ENCODE peak calls at places on chromosomes 3 and 15, in nine cellular contexts. N is type B pancreatic cell, O is germinal center, Y is A172, X is nephron progenitor cell, L is posterior vena cava, I is astrocyte, U is H9, Q is T-helper 9 cell. C is an unnamed sample.

GRCh38 chr15:52282418-52282817 is 13.2 kb downstream of the MYO5C start:
- DNase-seq in U (no peak), X (no peak), I (no peak), Y (no peak), Q (no peak), O (no peak), L (no peak), N (no peak), C (no peak)

GRCh38 chr3:56839784-56840724 is 38.3 kb upstream of the ARHGEF3 start:
- DNase-seq in N (no peak), Y (peak; percentile 79), L (no peak), Q (no peak), X (no peak), O (no peak), I (peak; percentile 81), U (no peak), C (no peak)

GRCh38 chr3:124779751-124780191 is 49.5 kb downstream of the UMPS start:
- DNase-seq in X (no peak), U (no peak), Y (no peak), Q (no peak), N (no peak), I (no peak), O (no peak), L (peak; percentile 72), C (no peak)

GRCh38 chr15:58903232-58903631 is 30.2 kb downstream of the SLTM start:
- DNase-seq in X (no peak), U (no peak), O (no peak), Q (no peak), L (no peak), N (no peak), I (no peak), Y (no peak), C (no peak)

GRCh38 chr15:88590771-88591170 is 30.4 kb upstream of the AEN start:
- DNase-seq in X (no peak), N (no peak), L (no peak), Q (no peak), I (no peak), O (no peak), U (no peak), Y (no peak), C (no peak)

GRCh38 chr15:23897576-23897975 is 210.5 kb upstream of the NDN start:
- DNase-seq in Q (no peak), Y (no peak), N (no peak), U (no peak), L (no peak), I (no peak), O (no peak), X (no peak), C (no peak)

GRCh38 chr15:66927326-66928077 is 137.9 kb upstream of the SMAD3 start:
- DNase-seq in U (peak; percentile 6), X (no peak), N (no peak), L (peak; percentile 10), Y (no peak), O (no peak), Q (no peak), I (no peak), C (no peak)

GRCh38 chr3:187066228-187066995 is 72.9 kb downstream of the RPL39L start:
- DNase-seq in Y (peak; percentile 38), L (no peak), O (peak; percentile 79), I (peak; percentile 16), U (peak; percentile 85), Q (no peak), N (no peak), X (peak; percentile 12), C (peak; percentile 94)

GRCh38 chr3:154122912-154123559 is 1.8 kb downstream of the ARHGEF26 start:
- DNase-seq in O (no peak), Q (no peak), X (no peak), U (no peak), N (no peak), I (peak; percentile 23), Y (no peak), L (no peak), C (no peak)

GRCh38 chr3:105173972-105174371 is 192.7 kb upstream of the ALCAM start:
- DNase-seq in X (no peak), N (no peak), I (peak; percentile 10), Y (no peak), U (no peak), Q (no peak), L (no peak), O (no peak), C (no peak)

GRCh38 chr3:100928638-100929428 is 64.4 kb downstream of the ABI3BP start:
- DNase-seq in L (no peak), O (no peak), Y (peak; percentile 47), X (no peak), I (peak; percentile 63), Q (no peak), U (no peak), N (no peak), C (no peak)

C was measured in OCI-LY7.